ENCODE peak calls at places on chromosomes 5 and 9, in ten cellular contexts. One of them, this sample, is unnamed.

GRCh38 chr5:124513216-124513615 is 233.2 kb downstream of the ZNF608 start:
- DNase-seq in GM13976: no peak
- DNase-seq in RWPE1: no peak
- DNase-seq in fibroblast of lung: peak
- DNase-seq in cardiac muscle cell: peak
- DNase-seq in type B pancreatic cell: no peak
- DNase-seq in left ventricle myocardium inferior: no peak
- DNase-seq in astrocyte of the spinal cord: no peak
- DNase-seq in fibroblast of pulmonary artery: no peak
- DNase-seq in cardiac fibroblast: no peak
- DNase-seq in this sample: no peak

GRCh38 chr5:66646570-66646969 is 50.4 kb downstream of the MAST4 start:
- DNase-seq in GM13976: no peak
- DNase-seq in RWPE1: no peak
- DNase-seq in fibroblast of lung: peak
- DNase-seq in cardiac muscle cell: peak
- DNase-seq in type B pancreatic cell: no peak
- DNase-seq in left ventricle myocardium inferior: no peak
- DNase-seq in astrocyte of the spinal cord: no peak
- DNase-seq in fibroblast of pulmonary artery: peak
- DNase-seq in cardiac fibroblast: peak
- DNase-seq in this sample: no peak

GRCh38 chr5:1726956-1727355 is 72.7 kb downstream of the MRPL36 start:
- DNase-seq in GM13976: no peak
- DNase-seq in RWPE1: no peak
- DNase-seq in fibroblast of lung: no peak
- DNase-seq in cardiac muscle cell: no peak
- DNase-seq in type B pancreatic cell: peak
- DNase-seq in left ventricle myocardium inferior: no peak
- DNase-seq in astrocyte of the spinal cord: no peak
- DNase-seq in fibroblast of pulmonary artery: no peak
- DNase-seq in cardiac fibroblast: no peak
- DNase-seq in this sample: no peak

GRCh38 chr9:116697887-116698286 is 10.8 kb downstream of the TRIM32 start:
- DNase-seq in GM13976: no peak
- DNase-seq in RWPE1: no peak
- DNase-seq in fibroblast of lung: no peak
- DNase-seq in cardiac muscle cell: no peak
- DNase-seq in type B pancreatic cell: no peak
- DNase-seq in left ventricle myocardium inferior: no peak
- DNase-seq in astrocyte of the spinal cord: no peak
- DNase-seq in fibroblast of pulmonary artery: no peak
- DNase-seq in cardiac fibroblast: no peak
- DNase-seq in this sample: no peak

GRCh38 chr9:72526901-72527800 is 5.7 kb downstream of the TMC1 start:
- DNase-seq in GM13976: peak
- DNase-seq in RWPE1: peak
- DNase-seq in fibroblast of lung: peak
- DNase-seq in cardiac muscle cell: peak
- DNase-seq in type B pancreatic cell: no peak
- DNase-seq in left ventricle myocardium inferior: peak
- DNase-seq in astrocyte of the spinal cord: peak
- DNase-seq in fibroblast of pulmonary artery: peak
- DNase-seq in cardiac fibroblast: peak
- DNase-seq in this sample: peak

GRCh38 chr5:167208911-167209310 is 1082.5 kb upstream of the WWC1 start:
- DNase-seq in GM13976: no peak
- DNase-seq in RWPE1: peak
- DNase-seq in fibroblast of lung: peak
- DNase-seq in cardiac muscle cell: peak
- DNase-seq in type B pancreatic cell: no peak
- DNase-seq in left ventricle myocardium inferior: no peak
- DNase-seq in astrocyte of the spinal cord: peak
- DNase-seq in fibroblast of pulmonary artery: peak
- DNase-seq in cardiac fibroblast: peak
- DNase-seq in this sample: no peak

GRCh38 chr5:4191024-4191423 is 595.4 kb downstream of the IRX1 start:
- DNase-seq in GM13976: no peak
- DNase-seq in RWPE1: no peak
- DNase-seq in fibroblast of lung: no peak
- DNase-seq in cardiac muscle cell: no peak
- DNase-seq in type B pancreatic cell: no peak
- DNase-seq in left ventricle myocardium inferior: no peak
- DNase-seq in astrocyte of the spinal cord: no peak
- DNase-seq in fibroblast of pulmonary artery: no peak
- DNase-seq in cardiac fibroblast: no peak
- DNase-seq in this sample: no peak

GRCh38 chr5:150271923-150272322 is 17.6 kb downstream of the CAMK2A start:
- DNase-seq in GM13976: no peak
- DNase-seq in RWPE1: no peak
- DNase-seq in fibroblast of lung: no peak
- DNase-seq in cardiac muscle cell: no peak
- DNase-seq in type B pancreatic cell: no peak
- DNase-seq in left ventricle myocardium inferior: no peak
- DNase-seq in astrocyte of the spinal cord: no peak
- DNase-seq in fibroblast of pulmonary artery: no peak
- DNase-seq in cardiac fibroblast: no peak
- DNase-seq in this sample: no peak

GRCh38 chr5:68130253-68130652 is 85.3 kb upstream of the PIK3R1 start:
- DNase-seq in GM13976: no peak
- DNase-seq in RWPE1: no peak
- DNase-seq in fibroblast of lung: no peak
- DNase-seq in cardiac muscle cell: no peak
- DNase-seq in type B pancreatic cell: no peak
- DNase-seq in left ventricle myocardium inferior: no peak
- DNase-seq in astrocyte of the spinal cord: no peak
- DNase-seq in fibroblast of pulmonary artery: no peak
- DNase-seq in cardiac fibroblast: no peak
- DNase-seq in this sample: no peak

GRCh38 chr5:132500244-132500930 is 9.8 kb upstream of the IRF1 start:
- DNase-seq in GM13976: no peak
- DNase-seq in RWPE1: no peak
- DNase-seq in fibroblast of lung: no peak
- DNase-seq in cardiac muscle cell: no peak
- DNase-seq in type B pancreatic cell: peak
- DNase-seq in left ventricle myocardium inferior: peak
- DNase-seq in astrocyte of the spinal cord: no peak
- DNase-seq in fibroblast of pulmonary artery: no peak
- DNase-seq in cardiac fibroblast: no peak
- DNase-seq in this sample: no peak

GRCh38 chr5:78747703-78748359 is 99.3 kb upstream of the LHFPL2 start:
- DNase-seq in GM13976: no peak
- DNase-seq in RWPE1: no peak
- DNase-seq in fibroblast of lung: peak
- DNase-seq in cardiac muscle cell: peak
- DNase-seq in type B pancreatic cell: no peak
- DNase-seq in left ventricle myocardium inferior: no peak
- DNase-seq in astrocyte of the spinal cord: peak
- DNase-seq in fibroblast of pulmonary artery: peak
- DNase-seq in cardiac fibroblast: peak
- DNase-seq in this sample: no peak

GRCh38 chr5:173973614-173973969 is 15.4 kb upstream of the C5orf47 start:
- DNase-seq in GM13976: no peak
- DNase-seq in RWPE1: no peak
- DNase-seq in fibroblast of lung: peak
- DNase-seq in cardiac muscle cell: no peak
- DNase-seq in type B pancreatic cell: no peak
- DNase-seq in left ventricle myocardium inferior: no peak
- DNase-seq in astrocyte of the spinal cord: no peak
- DNase-seq in fibroblast of pulmonary artery: no peak
- DNase-seq in cardiac fibroblast: no peak
- DNase-seq in this sample: peak

GRCh38 chr5:14339467-14339866 is 196.3 kb downstream of the TRIO start:
- DNase-seq in GM13976: no peak
- DNase-seq in RWPE1: no peak
- DNase-seq in fibroblast of lung: no peak
- DNase-seq in cardiac muscle cell: no peak
- DNase-seq in type B pancreatic cell: no peak
- DNase-seq in left ventricle myocardium inferior: no peak
- DNase-seq in astrocyte of the spinal cord: no peak
- DNase-seq in fibroblast of pulmonary artery: no peak
- DNase-seq in cardiac fibroblast: no peak
- DNase-seq in this sample: no peak

GRCh38 chr5:151072234-151073025 is 8.4 kb downstream of the TNIP1 start:
- DNase-seq in GM13976: no peak
- DNase-seq in RWPE1: peak
- DNase-seq in fibroblast of lung: peak
- DNase-seq in cardiac muscle cell: no peak
- DNase-seq in type B pancreatic cell: no peak
- DNase-seq in left ventricle myocardium inferior: no peak
- DNase-seq in astrocyte of the spinal cord: peak
- DNase-seq in fibroblast of pulmonary artery: peak
- DNase-seq in cardiac fibroblast: peak
- DNase-seq in this sample: no peak

GRCh38 chr5:55481293-55481900 is 53.4 kb downstream of the PLPP1 start:
- DNase-seq in GM13976: no peak
- DNase-seq in RWPE1: no peak
- DNase-seq in fibroblast of lung: peak
- DNase-seq in cardiac muscle cell: no peak
- DNase-seq in type B pancreatic cell: no peak
- DNase-seq in left ventricle myocardium inferior: no peak
- DNase-seq in astrocyte of the spinal cord: peak
- DNase-seq in fibroblast of pulmonary artery: no peak
- DNase-seq in cardiac fibroblast: no peak
- DNase-seq in this sample: no peak

GRCh38 chr9:112011051-112011620 is 114.5 kb downstream of the UGCG start:
- DNase-seq in GM13976: no peak
- DNase-seq in RWPE1: no peak
- DNase-seq in fibroblast of lung: no peak
- DNase-seq in cardiac muscle cell: no peak
- DNase-seq in type B pancreatic cell: no peak
- DNase-seq in left ventricle myocardium inferior: no peak
- DNase-seq in astrocyte of the spinal cord: no peak
- DNase-seq in fibroblast of pulmonary artery: no peak
- DNase-seq in cardiac fibroblast: no peak
- DNase-seq in this sample: no peak

GRCh38 chr9:126050605-126050990 is 276.0 kb upstream of the MVB12B start:
- DNase-seq in GM13976: no peak
- DNase-seq in RWPE1: no peak
- DNase-seq in fibroblast of lung: no peak
- DNase-seq in cardiac muscle cell: no peak
- DNase-seq in type B pancreatic cell: no peak
- DNase-seq in left ventricle myocardium inferior: no peak
- DNase-seq in astrocyte of the spinal cord: no peak
- DNase-seq in fibroblast of pulmonary artery: no peak
- DNase-seq in cardiac fibroblast: no peak
- DNase-seq in this sample: no peak

GRCh38 chr5:131633830-131634229 is 1.2 kb downstream of the RAPGEF6 start:
- DNase-seq in GM13976: no peak
- DNase-seq in RWPE1: no peak
- DNase-seq in fibroblast of lung: no peak
- DNase-seq in cardiac muscle cell: no peak
- DNase-seq in type B pancreatic cell: no peak
- DNase-seq in left ventricle myocardium inferior: no peak
- DNase-seq in astrocyte of the spinal cord: no peak
- DNase-seq in fibroblast of pulmonary artery: no peak
- DNase-seq in cardiac fibroblast: no peak
- DNase-seq in this sample: no peak

GRCh38 chr9:121331992-121332685 is 37.9 kb downstream of the STOM start:
- DNase-seq in GM13976: no peak
- DNase-seq in RWPE1: no peak
- DNase-seq in fibroblast of lung: no peak
- DNase-seq in cardiac muscle cell: peak
- DNase-seq in type B pancreatic cell: no peak
- DNase-seq in left ventricle myocardium inferior: no peak
- DNase-seq in astrocyte of the spinal cord: no peak
- DNase-seq in fibroblast of pulmonary artery: peak
- DNase-seq in cardiac fibroblast: peak
- DNase-seq in this sample: no peak
- TF ChIP-seq CTCF in GM13976: no peak
- TF ChIP-seq CTCF in RWPE1: no peak
- TF ChIP-seq CTCF in fibroblast of lung: peak
- TF ChIP-seq CTCF in cardiac muscle cell: peak
- TF ChIP-seq CTCF in type B pancreatic cell: peak
- TF ChIP-seq CTCF in left ventricle myocardium inferior: peak
- TF ChIP-seq CTCF in astrocyte of the spinal cord: peak
- TF ChIP-seq CTCF in fibroblast of pulmonary artery: peak
- TF ChIP-seq CTCF in cardiac fibroblast: peak
- TF ChIP-seq CTCF in this sample: peak

DNA sequence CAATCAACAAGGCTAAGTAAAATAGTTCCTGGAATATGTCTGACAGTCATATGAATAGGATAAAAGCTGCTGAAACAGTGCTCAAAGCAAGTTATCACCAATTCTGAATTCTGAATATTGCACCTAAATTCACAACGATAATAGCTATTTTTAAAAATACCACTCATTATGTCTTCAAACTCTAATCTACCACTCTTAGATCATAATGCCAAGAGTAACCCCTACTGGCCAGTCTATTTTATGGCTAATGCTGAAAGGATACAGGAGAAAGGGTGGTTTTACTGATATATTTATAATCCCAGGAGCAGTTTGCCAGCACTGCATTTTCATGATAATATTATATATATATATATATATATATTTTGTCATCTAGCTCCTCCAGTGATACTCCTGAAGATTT is 232.8 kb downstream of the PDE4D start:
- DNase-seq in GM13976: peak
- DNase-seq in RWPE1: peak
- DNase-seq in fibroblast of lung: no peak
- DNase-seq in cardiac muscle cell: peak
- DNase-seq in type B pancreatic cell: no peak
- DNase-seq in left ventricle myocardium inferior: no peak
- DNase-seq in astrocyte of the spinal cord: peak
- DNase-seq in fibroblast of pulmonary artery: peak
- DNase-seq in cardiac fibroblast: peak
- DNase-seq in this sample: no peak
- TF ChIP-seq CTCF in GM13976: no peak
- TF ChIP-seq CTCF in RWPE1: peak
- TF ChIP-seq CTCF in fibroblast of lung: peak
- TF ChIP-seq CTCF in cardiac muscle cell: peak
- TF ChIP-seq CTCF in type B pancreatic cell: peak
- TF ChIP-seq CTCF in left ventricle myocardium inferior: peak
- TF ChIP-seq CTCF in astrocyte of the spinal cord: peak
- TF ChIP-seq CTCF in fibroblast of pulmonary artery: peak
- TF ChIP-seq CTCF in cardiac fibroblast: peak
- TF ChIP-seq CTCF in this sample: peak

GRCh38 chr9:698276-698675 is 143.2 kb upstream of the DMRT1 start:
- DNase-seq in GM13976: no peak
- DNase-seq in RWPE1: no peak
- DNase-seq in fibroblast of lung: peak
- DNase-seq in cardiac muscle cell: no peak
- DNase-seq in type B pancreatic cell: no peak
- DNase-seq in left ventricle myocardium inferior: no peak
- DNase-seq in astrocyte of the spinal cord: peak
- DNase-seq in fibroblast of pulmonary artery: peak
- DNase-seq in cardiac fibroblast: no peak
- DNase-seq in this sample: no peak
- TF ChIP-seq CTCF in GM13976: no peak
- TF ChIP-seq CTCF in RWPE1: no peak
- TF ChIP-seq CTCF in fibroblast of lung: no peak
- TF ChIP-seq CTCF in cardiac muscle cell: no peak
- TF ChIP-seq CTCF in type B pancreatic cell: no peak
- TF ChIP-seq CTCF in left ventricle myocardium inferior: no peak
- TF ChIP-seq CTCF in astrocyte of the spinal cord: no peak
- TF ChIP-seq CTCF in fibroblast of pulmonary artery: no peak
- TF ChIP-seq CTCF in cardiac fibroblast: no peak
- TF ChIP-seq CTCF in this sample: no peak

DNA sequence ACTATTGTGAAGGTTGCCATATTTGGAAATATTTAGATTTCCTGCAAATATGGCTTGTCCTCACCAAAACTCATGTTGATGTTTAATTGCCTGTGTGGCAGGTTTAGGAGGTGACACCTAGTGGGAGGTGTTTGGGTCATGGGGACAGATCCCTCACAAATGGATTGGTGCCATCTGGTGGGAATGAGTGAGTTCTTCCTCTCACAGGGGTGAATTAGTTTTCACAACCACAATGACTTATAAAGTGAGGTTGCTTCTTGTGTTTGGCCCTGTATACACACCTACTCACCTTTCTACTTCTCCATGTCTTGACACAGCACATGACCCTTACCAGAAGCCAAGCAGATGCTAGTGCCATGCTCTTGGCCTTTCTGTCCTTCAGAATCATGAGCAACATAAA is 41.1 kb downstream of the ISOC1 start:
- DNase-seq in GM13976: no peak
- DNase-seq in RWPE1: no peak
- DNase-seq in fibroblast of lung: no peak
- DNase-seq in cardiac muscle cell: peak
- DNase-seq in type B pancreatic cell: no peak
- DNase-seq in left ventricle myocardium inferior: no peak
- DNase-seq in astrocyte of the spinal cord: no peak
- DNase-seq in fibroblast of pulmonary artery: no peak
- DNase-seq in cardiac fibroblast: no peak
- DNase-seq in this sample: no peak
- TF ChIP-seq CTCF in GM13976: no peak
- TF ChIP-seq CTCF in RWPE1: no peak
- TF ChIP-seq CTCF in fibroblast of lung: no peak
- TF ChIP-seq CTCF in cardiac muscle cell: no peak
- TF ChIP-seq CTCF in type B pancreatic cell: no peak
- TF ChIP-seq CTCF in left ventricle myocardium inferior: peak
- TF ChIP-seq CTCF in astrocyte of the spinal cord: no peak
- TF ChIP-seq CTCF in fibroblast of pulmonary artery: no peak
- TF ChIP-seq CTCF in cardiac fibroblast: no peak
- TF ChIP-seq CTCF in this sample: no peak